ENCODE peak calls at places on chromosomes 3 and 15, in four cellular contexts. C is stimulated activated CD8-positive, alpha-beta memory T cell treated with anti-CD3 and anti-CD28 coated beads, Interleukin-15, amount 100 ng/mL, for 24 hours; D is heart left ventricle; S is endothelial cell. J is an unnamed sample.

GRCh38 chr3:61571516-61572336 is 10.4 kb downstream of the PTPRG start:
- DNase-seq in C (no peak), D (peak), S (no peak), J (peak)

GRCh38 chr3:159922861-159923312 is 65.7 kb upstream of the IL12A start:
- DNase-seq in C (no peak), D (no peak), S (no peak), J (peak)

GRCh38 chr3:197397812-197398211 is 99.4 kb upstream of the DLG1 start:
- DNase-seq in C (no peak), D (no peak), S (no peak), J (no peak)

GRCh38 chr3:78941587-78941986 is 826.2 kb downstream of the ROBO1 start:
- DNase-seq in C (no peak), D (no peak), S (no peak), J (no peak)

GRCh38 chr15:39890640-39891039 is 29.4 kb downstream of the GPR176 start:
- DNase-seq in C (no peak), D (no peak), S (no peak), J (no peak)

GRCh38 chr15:73680545-73680944 is 3.6 kb upstream of the CD276 start:
- DNase-seq in C (no peak), D (no peak), S (no peak), J (no peak)

GRCh38 chr3:179179979-179180758 is 32.0 kb downstream of the PIK3CA start:
- DNase-seq in C (no peak), D (no peak), S (no peak), J (no peak)

GRCh38 chr3:157336252-157337009 is 100.2 kb upstream of the PTX3 start:
- DNase-seq in C (no peak), D (no peak), S (no peak), J (no peak)

GRCh38 chr3:153051427-153052095 is 110.5 kb upstream of the RAP2B start:
- DNase-seq in C (no peak), D (no peak), S (no peak), J (peak)

GRCh38 chr15:39631357-39631756 is 50.5 kb downstream of the THBS1 start:
- DNase-seq in C (no peak), D (no peak), S (no peak), J (no peak)

GRCh38 chr15:69324031-69324430 is 25.3 kb downstream of the PAQR5 start:
- DNase-seq in C (no peak), D (no peak), S (no peak), J (no peak)

GRCh38 chr3:65371053-65371452 is 667.7 kb downstream of the MAGI1 start:
- DNase-seq in C (no peak), D (no peak), S (no peak), J (no peak)

GRCh38 chr15:60228096-60228495 is 169.7 kb downstream of the ANXA2 start:
- DNase-seq in C (no peak), D (no peak), S (no peak), J (no peak)

GRCh38 chr3:101166150-101166549 is 154.2 kb downstream of the IMPG2 start:
- DNase-seq in C (no peak), D (no peak), S (no peak), J (peak)

GRCh38 chr3:39234705-39235104 is 42.3 kb upstream of the XIRP1 start:
- DNase-seq in C (no peak), D (no peak), S (no peak), J (peak)

GRCh38 chr3:53776494-53777101 is 69.6 kb downstream of the CHDH start:
- DNase-seq in C (no peak), D (no peak), S (no peak), J (no peak)

GRCh38 chr3:154022603-154023002 is 98.6 kb upstream of the ARHGEF26 start:
- DNase-seq in C (no peak), D (no peak), S (no peak), J (no peak)

GRCh38 chr15:101491739-101492640 is 2.5 kb upstream of the PCSK6 start:
- DNase-seq in C (no peak), D (no peak), S (no peak), J (peak)

GRCh38 chr3:159987291-159987711 is 1.3 kb upstream of the IL12A start:
- DNase-seq in C (no peak), D (no peak), S (no peak), J (no peak)

GRCh38 chr15:73026496-73027054 is 25.7 kb upstream of the NEO1 start:
- DNase-seq in C (no peak), D (no peak), S (no peak), J (no peak)

GRCh38 chr15:55738715-55739114 is 4.2 kb downstream of the PRTG start:
- DNase-seq in C (no peak), D (no peak), S (no peak), J (no peak)

GRCh38 chr3:178703268-178703975 is 167.2 kb downstream of the KCNMB2 start:
- DNase-seq in C (no peak), D (no peak), S (no peak), J (no peak)

GRCh38 chr15:90598053-90598577 is 68.4 kb downstream of the CRTC3 start:
- DNase-seq in C (no peak), D (peak), S (no peak), J (no peak)

GRCh38 chr3:55718074-55718473 is 231.0 kb upstream of the WNT5A start:
- DNase-seq in C (no peak), D (no peak), S (no peak), J (no peak)

GRCh38 chr3:69774029-69774428 is 34.8 kb downstream of the MITF start:
- DNase-seq in C (no peak), D (peak), S (no peak), J (no peak)